ENCODE peak calls at places on chromosomes 2 and 18, in nine cellular contexts. S is ovary; C is fibroblast of the aortic adventitia; X is immature natural killer cell; O is AG04449; Z is mucosa of descending colon; E is NAMALWA; U is central memory CD4-positive, alpha-beta T cell; Y is A172. B is an unnamed sample.

GRCh38 chr18:57296336-57296735 is 56.0 kb upstream of the ST8SIA3 start:
- DNase-seq in S (no peak), C (no peak), X (no peak), O (no peak), Z (no peak), E (no peak), U (no peak), Y (no peak), B (no peak)

GRCh38 chr2:195482050-195482449 is 175.0 kb upstream of the SLC39A10 start:
- DNase-seq in S (no peak), C (peak; percentile 30), X (no peak), O (no peak), Z (no peak), E (no peak), U (no peak), Y (no peak), B (no peak)

GRCh38 chr2:235238537-235238936 is 255.3 kb upstream of the AGAP1 start:
- DNase-seq in S (peak; percentile 74), C (peak; percentile 90), X (no peak), O (no peak), Z (peak; percentile 57), E (no peak), U (no peak), Y (peak; percentile 72), B (peak; percentile 98)

GRCh38 chr2:220779918-220780317 is 792.2 kb downstream of the EPHA4 start:
- DNase-seq in S (no peak), C (peak; percentile 67), X (no peak), O (peak; percentile 41), Z (no peak), E (no peak), U (no peak), Y (peak; percentile 70), B (no peak)

GRCh38 chr18:41378628-41379027 is 576.4 kb upstream of the PIK3C3 start:
- DNase-seq in S (no peak), C (peak; percentile 4), X (no peak), O (no peak), Z (no peak), E (no peak), U (no peak), Y (peak; percentile 66), B (peak; percentile 7)

GRCh38 chr2:207674826-207675225 is 36.6 kb upstream of the CCNYL1 start:
- DNase-seq in S (no peak), C (no peak), X (no peak), O (no peak), Z (no peak), E (no peak), U (no peak), Y (no peak), B (no peak)

GRCh38 chr2:26330604-26331003 is 15.3 kb upstream of the SELENOI start:
- DNase-seq in S (no peak), C (no peak), X (no peak), O (no peak), Z (no peak), E (no peak), U (no peak), Y (no peak), B (no peak)

GRCh38 chr2:5132281-5132680 is 559.9 kb upstream of the SOX11 start:
- DNase-seq in S (no peak), C (no peak), X (no peak), O (no peak), Z (no peak), E (no peak), U (no peak), Y (no peak), B (no peak)

GRCh38 chr18:60064271-60064670 is 164.5 kb downstream of the PMAIP1 start:
- DNase-seq in S (no peak), C (no peak), X (no peak), O (no peak), Z (no peak), E (no peak), U (no peak), Y (no peak), B (peak; percentile 54)

GRCh38 chr18:58427321-58427720 is 201.6 kb downstream of the ALPK2 start:
- DNase-seq in S (no peak), C (no peak), X (no peak), O (no peak), Z (no peak), E (no peak), U (no peak), Y (no peak), B (no peak)

GRCh38 chr18:48959551-48959920 is 8.8 kb upstream of the SMAD7 start:
- DNase-seq in S (no peak), C (no peak), X (no peak), O (no peak), Z (no peak), E (no peak), U (no peak), Y (no peak), B (no peak)

GRCh38 chr2:205764502-205764815 is 82.2 kb downstream of the NRP2 start:
- DNase-seq in S (no peak), C (no peak), X (no peak), O (no peak), Z (no peak), E (no peak), U (no peak), Y (no peak), B (no peak)

GRCh38 chr2:197258580-197258979 is 52.0 kb downstream of the ANKRD44 start:
- DNase-seq in S (no peak), C (peak; percentile 28), X (peak; percentile 58), O (no peak), Z (no peak), E (peak; percentile 26), U (peak; percentile 40), Y (no peak), B (no peak)